ENCODE peak calls at places on chromosomes 1 and 21, in eight cellular contexts. C, S, U, X, K, V, Q and A are unnamed samples.

GRCh38 chr1:81801834-81802531 is 1.2 kb downstream of the ADGRL2 start:
- DNase-seq in V (no peak), C (no peak), K (peak; percentile 50), S (no peak), U (peak; percentile 39), Q (no peak), X (peak; percentile 66), A (no peak)

GRCh38 chr21:33682992-33683627 is 40.8 kb downstream of the ITSN1 start:
- DNase-seq in K (no peak), U (no peak), S (peak; percentile 27), C (peak; percentile 39), V (peak; percentile 86), Q (no peak), X (peak; percentile 98), A (no peak)

GRCh38 chr1:111145963-111146768 is 6.1 kb downstream of the CEPT1 start:
- DNase-seq in Q (no peak), X (no peak), K (no peak), U (no peak), V (no peak), S (no peak), C (no peak), A (no peak)

GRCh38 chr1:53572061-53572801 is 113.0 kb downstream of the DMRTB1 start:
- DNase-seq in C (peak; percentile 34), V (peak; percentile 71), S (no peak), U (no peak), Q (peak; percentile 29), X (peak; percentile 58), K (no peak), A (peak; percentile 42)

GRCh38 chr1:98388431-98388830 is 273.1 kb upstream of the SNX7 start:
- DNase-seq in V (peak; percentile 87), U (no peak), Q (no peak), S (peak; percentile 77), C (peak; percentile 23), K (no peak), X (peak; percentile 88), A (no peak)

GRCh38 chr21:44916965-44917364 is 3.7 kb downstream of the ITGB2 start:
- DNase-seq in Q (no peak), X (no peak), V (peak; percentile 94), S (no peak), K (no peak), C (no peak), U (no peak), A (no peak)

GRCh38 chr1:16171314-16172223 is 15.7 kb upstream of the EPHA2 start:
- DNase-seq in Q (no peak), X (no peak), U (no peak), K (no peak), V (peak; percentile 3), C (no peak), S (no peak), A (no peak)

GRCh38 chr1:46188295-46189030 is 9.8 kb downstream of the POMGNT1 start:
- DNase-seq in S (no peak), V (peak; percentile 45), X (no peak), C (no peak), K (no peak), U (peak; percentile 61), Q (no peak), A (no peak)

GRCh38 chr1:171988243-171988642 is 146.9 kb downstream of the DNM3 start:
- DNase-seq in Q (no peak), U (no peak), C (no peak), X (no peak), K (no peak), S (no peak), V (peak; percentile 52), A (no peak)

GRCh38 chr21:37914211-37914900 is 1.9 kb downstream of the KCNJ6 start:
- DNase-seq in X (peak; percentile 16), V (peak; percentile 14), K (no peak), U (no peak), C (no peak), S (no peak), Q (no peak), A (no peak)

GRCh38 chr1:43171312-43171875 is 696 bp downstream of the EBNA1BP2 start:
- DNase-seq in C (no peak), V (no peak), U (no peak), Q (no peak), S (no peak), K (no peak), X (peak; percentile 9), A (no peak)

GRCh38 chr1:67830226-67830625 is 3.0 kb downstream of the GNG12 start:
- DNase-seq in S (no peak), X (peak; percentile 24), C (no peak), V (peak; percentile 52), U (no peak), K (no peak), Q (no peak), A (no peak)

GRCh38 chr1:221672160-221672762 is 69.6 kb downstream of the DUSP10 start:
- DNase-seq in X (peak; percentile 73), Q (no peak), K (no peak), C (peak; percentile 26), V (peak; percentile 63), U (no peak), S (peak; percentile 7), A (no peak)

GRCh38 chr1:41367102-41367537 is 5.9 kb downstream of the FOXO6 start:
- DNase-seq in C (no peak), Q (no peak), U (no peak), S (no peak), V (no peak), X (no peak), K (no peak), A (no peak)
- H3K4me3 ChIP-seq in C (no peak overlapping the region), Q (no peak overlapping the region), U (peak overlapping the region; percentile 58), S (no peak overlapping the region), V (peak overlapping the region; percentile 57), X (no peak overlapping the region), K (peak overlapping the region; percentile 43), A (no peak overlapping the region)

GRCh38 chr1:1616838-1617237 is 1.5 kb downstream of the MIB2 start:
- DNase-seq in V (no peak), Q (no peak), K (no peak), S (no peak), U (no peak), X (no peak), C (no peak), A (no peak)
- H3K4me3 ChIP-seq in V (peak overlapping the region; percentile 94), Q (no peak overlapping the region), K (peak overlapping the region; percentile 92), S (peak overlapping the region; percentile 77), U (peak overlapping the region; percentile 89), X (peak overlapping the region; percentile 99), C (peak overlapping the region; percentile 93), A (peak overlapping the region; percentile 100)

GRCh38 chr1:40451238-40451585 is 936 bp downstream of the ZFP69B start:
- DNase-seq in X (no peak), C (no peak), U (no peak), K (no peak), S (no peak), V (no peak), Q (no peak), A (no peak)
- H3K4me3 ChIP-seq in X (peak overlapping the region; percentile 69), C (peak overlapping the region; percentile 80), U (peak overlapping the region; percentile 71), K (no peak overlapping the region), S (peak overlapping the region; percentile 71), V (peak overlapping the region; percentile 70), Q (no peak overlapping the region), A (no peak overlapping the region)

GRCh38 chr1:150874455-150875196 is 1.8 kb downstream of the ARNT start:
- DNase-seq in C (no peak), S (no peak), K (no peak), Q (no peak), X (no peak), V (no peak), U (no peak), A (no peak)
- H3K4me3 ChIP-seq in C (peak overlapping the region; percentile 85), S (peak overlapping the region; percentile 65), K (peak overlapping the region; percentile 99), Q (no peak overlapping the region), X (peak overlapping the region; percentile 81), V (peak overlapping the region; percentile 74), U (peak overlapping the region; percentile 80), A (no peak overlapping the region)

GRCh38 chr1:151838491-151839412 is 868 bp downstream of the C2CD4D start:
- DNase-seq in Q (no peak), K (no peak), C (no peak), S (no peak), U (no peak), V (no peak), X (no peak), A (no peak)
- H3K4me3 ChIP-seq in Q (peak overlapping the region; percentile 10), K (peak overlapping the region; percentile 13), C (peak overlapping the region; percentile 17), S (peak overlapping the region; percentile 26), U (peak overlapping the region; percentile 54), V (peak overlapping the region; percentile 73), X (peak overlapping the region; percentile 30), A (peak overlapping the region; percentile 51)

GRCh38 chr21:29179503-29179902 is 49.1 kb downstream of the MAP3K7CL start:
- DNase-seq in U (no peak), Q (no peak), S (no peak), C (no peak), K (no peak), V (no peak), X (no peak), A (no peak)

GRCh38 chr21:29184047-29184446 is 53.6 kb downstream of the MAP3K7CL start:
- DNase-seq in C (no peak), S (no peak), X (no peak), K (no peak), V (no peak), Q (no peak), U (no peak), A (no peak)

GRCh38 chr21:29178936-29179335 is 48.5 kb downstream of the MAP3K7CL start:
- DNase-seq in C (no peak), Q (no peak), V (no peak), K (no peak), S (no peak), U (no peak), X (no peak), A (no peak)

GRCh38 chr21:29182674-29183073 is 52.2 kb downstream of the MAP3K7CL start:
- DNase-seq in X (peak; percentile 53), K (no peak), Q (no peak), C (no peak), V (no peak), U (no peak), S (no peak), A (no peak)

DNA sequence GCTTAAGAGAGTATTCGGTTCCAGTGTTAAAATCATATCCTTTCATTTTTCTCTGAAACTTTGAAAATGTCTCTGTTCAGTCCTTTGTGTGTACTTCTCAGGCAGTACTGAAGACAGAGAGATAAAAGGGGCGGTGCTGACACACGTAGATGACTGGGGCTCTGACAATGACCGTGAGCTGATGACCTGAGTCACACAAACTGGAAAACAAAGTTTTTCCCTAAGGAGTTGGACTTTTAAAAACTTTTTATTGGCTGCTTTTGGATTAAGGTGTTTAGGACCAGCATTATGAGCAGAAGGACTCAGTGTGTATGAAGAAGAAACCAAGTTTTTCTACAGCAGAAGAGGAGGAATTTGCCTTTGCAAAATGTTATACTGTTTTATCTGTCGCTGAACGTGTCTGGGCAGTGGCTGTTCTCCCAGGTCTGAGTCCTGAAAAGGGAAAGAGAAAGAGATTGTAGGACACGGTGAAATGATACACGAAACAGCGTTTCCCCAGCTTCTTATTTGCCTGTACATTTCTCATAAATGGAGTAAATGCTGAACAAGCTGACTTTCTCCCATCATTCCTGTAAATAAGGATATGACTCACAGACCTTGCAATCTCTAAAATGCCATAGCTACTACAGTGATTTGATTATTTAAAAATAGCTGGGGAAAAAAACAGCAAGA is 51.5 kb downstream of the MAP3K7CL start:
- DNase-seq in X (peak; percentile 96), S (peak; percentile 68), Q (no peak), C (peak; percentile 73), V (peak; percentile 75), K (no peak), U (no peak), A (no peak)
- H3K4me3 ChIP-seq in X (peak overlapping the region; percentile 49), S (peak overlapping the region; percentile 31), Q (no peak overlapping the region), C (peak overlapping the region; percentile 60), V (peak overlapping the region; percentile 66), K (peak overlapping the region; percentile 31), U (peak overlapping the region; percentile 2), A (no peak overlapping the region)

GRCh38 chr1:83555871-83556270 is 443.1 kb downstream of the TTLL7 start:
- DNase-seq in V (no peak), U (no peak), S (no peak), Q (no peak), C (no peak), X (peak; percentile 2), K (no peak), A (no peak)
- H3K4me3 ChIP-seq in V (no peak overlapping the region), U (no peak overlapping the region), S (no peak overlapping the region), Q (no peak overlapping the region), C (no peak overlapping the region), X (no peak overlapping the region), K (no peak overlapping the region), A (no peak overlapping the region)